ENCODE peak calls at places on chromosomes 16 and 17, in six cellular contexts. P is epithelial cell of prostate; A is pancreas; T is effector memory CD4-positive, alpha-beta T cell; B is transverse colon; E is left lung. S is an unnamed sample.

GRCh38 chr16:84294196-84295142 is at the start of gene WFDC1:
- DNase-seq in P (no peak), A (no peak), T (no peak), B (no peak), E (no peak), S (no peak)

GRCh38 chr16:3718628-3719027 is 1.3 kb upstream of the TRAP1 start:
- DNase-seq in P (no peak), A (no peak), T (no peak), B (no peak), E (no peak), S (no peak)

GRCh38 chr16:87527055-87527724 is 34.4 kb upstream of the ZCCHC14 start:
- DNase-seq in P (no peak), A (no peak), T (no peak), B (no peak), E (no peak), S (no peak)

GRCh38 chr16:82043680-82044584 is 8.9 kb downstream of the HSD17B2 start:
- DNase-seq in P (no peak), A (no peak), T (no peak), B (no peak), E (no peak), S (peak; percentile 99)

GRCh38 chr17:40301315-40301714 is 7.7 kb upstream of the RARA start:
- DNase-seq in P (no peak), A (no peak), T (no peak), B (peak; percentile 43), E (no peak), S (no peak)

GRCh38 chr16:11402745-11403533 is 57.7 kb downstream of the RMI2 start:
- DNase-seq in P (no peak), A (no peak), T (no peak), B (no peak), E (no peak), S (no peak)

GRCh38 chr17:61504697-61505096 is 52.5 kb downstream of the TBX4 start:
- DNase-seq in P (no peak), A (no peak), T (no peak), B (no peak), E (no peak), S (peak; percentile 96)

GRCh38 chr16:53530046-53530445 is 27.0 kb upstream of the AKTIP start:
- DNase-seq in P (no peak), A (no peak), T (no peak), B (no peak), E (no peak), S (no peak)

GRCh38 chr17:29352146-29352545 is 38.0 kb upstream of the TAOK1 start:
- DNase-seq in P (no peak), A (no peak), T (no peak), B (no peak), E (no peak), S (no peak)

GRCh38 chr17:6506679-6507231 is 49.6 kb downstream of the PITPNM3 start:
- DNase-seq in P (peak; percentile 66), A (no peak), T (no peak), B (peak; percentile 82), E (peak; percentile 75), S (peak; percentile 29)

GRCh38 chr17:58242171-58242784 is 3.9 kb downstream of the LPO start:
- DNase-seq in P (no peak), A (no peak), T (no peak), B (no peak), E (no peak), S (no peak)

GRCh38 chr17:14776791-14777190 is 475.9 kb downstream of the HS3ST3B1 start:
- DNase-seq in P (peak; percentile 97), A (no peak), T (no peak), B (no peak), E (no peak), S (no peak)

GRCh38 chr17:3554440-3554839 is 3.2 kb downstream of the TRPV3 start:
- DNase-seq in P (no peak), A (no peak), T (no peak), B (no peak), E (no peak), S (no peak)

GRCh38 chr16:200388-200787 is 20.1 kb downstream of the HBQ1 start:
- DNase-seq in P (no peak), A (no peak), T (no peak), B (no peak), E (no peak), S (peak; percentile 77)

GRCh38 chr17:78144146-78144719 is 2.0 kb upstream of the C17orf99 start:
- DNase-seq in P (no peak), A (peak; percentile 84), T (no peak), B (peak; percentile 87), E (peak; percentile 90), S (peak; percentile 25)

GRCh38 chr17:73841431-73842060 is 197.3 kb upstream of the SDK2 start:
- DNase-seq in P (no peak), A (no peak), T (no peak), B (peak; percentile 14), E (no peak), S (no peak)

GRCh38 chr16:54742436-54742835 is 188.2 kb upstream of the IRX5 start:
- DNase-seq in P (no peak), A (no peak), T (no peak), B (no peak), E (no peak), S (no peak)

GRCh38 chr16:49366669-49367068 is 6.9 kb upstream of the C16orf78 start:
- DNase-seq in P (no peak), A (no peak), T (no peak), B (no peak), E (no peak), S (no peak)

GRCh38 chr17:35076874-35077273 is 13.4 kb upstream of the RFFL start:
- DNase-seq in P (no peak), A (no peak), T (no peak), B (no peak), E (no peak), S (no peak)

GRCh38 chr16:9489823-9490467 is 398.5 kb downstream of the HAPSTR1 start:
- DNase-seq in P (no peak), A (peak; percentile 17), T (no peak), B (peak; percentile 36), E (no peak), S (no peak)

GRCh38 chr16:58411736-58412614 is 19.7 kb downstream of the GINS3 start:
- DNase-seq in P (no peak), A (no peak), T (no peak), B (no peak), E (no peak), S (no peak)

GRCh38 chr16:82031116-82032084 is 3.7 kb upstream of the HSD17B2 start:
- DNase-seq in P (no peak), A (no peak), T (no peak), B (no peak), E (no peak), S (peak; percentile 58)

GRCh38 chr17:51133365-51133764 is 12.7 kb upstream of the SPAG9 start:
- DNase-seq in P (no peak), A (no peak), T (no peak), B (no peak), E (no peak), S (no peak)
- H3K27ac ChIP-seq in P (no peak overlapping the region), A (no peak overlapping the region), T (no peak overlapping the region), B (peak overlapping the region; percentile 35), E (no peak overlapping the region), S (no peak overlapping the region)

DNA sequence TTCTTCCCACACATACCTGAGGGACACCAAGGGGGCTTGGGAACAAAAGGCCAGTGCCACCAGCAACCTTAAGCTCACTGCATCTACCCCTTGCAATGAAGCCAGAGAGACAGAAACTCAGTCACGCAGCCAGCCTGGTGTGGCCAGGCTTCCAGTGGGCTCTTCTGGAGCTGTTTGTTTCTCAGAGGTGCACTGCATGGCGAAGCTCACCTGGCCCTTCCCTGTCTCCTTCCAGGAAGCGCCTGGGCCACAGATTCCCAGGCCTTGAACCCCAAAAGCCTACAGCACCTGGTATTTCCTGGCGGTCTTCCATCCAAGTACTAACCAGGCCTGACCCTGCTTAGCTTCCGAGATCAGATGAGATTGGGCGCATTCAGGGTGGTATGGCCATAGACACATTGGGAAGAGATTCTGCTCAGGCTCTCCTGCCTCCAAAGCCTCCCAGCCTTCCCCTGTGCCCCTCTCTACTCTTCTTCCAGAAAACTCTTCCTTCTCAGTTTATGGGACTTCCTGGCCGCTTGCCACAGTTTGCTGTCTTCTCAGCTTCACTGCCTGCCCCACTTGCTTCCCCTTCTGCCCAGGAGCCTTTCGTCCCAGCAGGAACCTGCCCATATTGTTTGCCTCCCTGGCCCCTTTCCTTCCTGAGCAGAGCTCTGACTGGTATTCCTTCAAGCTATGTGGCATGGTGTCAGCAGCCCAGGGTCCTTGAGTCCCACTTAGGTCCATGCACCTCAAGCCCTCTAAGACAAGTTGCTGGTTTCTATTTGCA is 1.6 kb downstream of the CISD3 start:
- DNase-seq in P (no peak), A (peak; percentile 38), T (no peak), B (peak; percentile 58), E (peak; percentile 59), S (no peak)
- H3K27ac ChIP-seq in P (no peak overlapping the region), A (peak overlapping the region; percentile 83), T (peak overlapping the region; percentile 9), B (peak overlapping the region; percentile 94), E (no peak overlapping the region), S (no peak overlapping the region)

GRCh38 chr17:75722076-75722475 is 817 bp downstream of the ITGB4 start:
- DNase-seq in P (no peak), A (no peak), T (no peak), B (peak; percentile 71), E (no peak), S (no peak)

GRCh38 chr17:75723201-75723930 is 2.1 kb downstream of the ITGB4 start:
- DNase-seq in P (peak; percentile 34), A (no peak), T (no peak), B (peak; percentile 91), E (no peak), S (no peak)

GRCh38 chr17:75725504-75725903 is 4.2 kb downstream of the ITGB4 start:
- DNase-seq in P (no peak), A (no peak), T (no peak), B (no peak), E (no peak), S (no peak)

GRCh38 chr17:75722542-75723095 is 1.4 kb downstream of the ITGB4 start:
- DNase-seq in P (no peak), A (no peak), T (no peak), B (no peak), E (no peak), S (no peak)

DNA sequence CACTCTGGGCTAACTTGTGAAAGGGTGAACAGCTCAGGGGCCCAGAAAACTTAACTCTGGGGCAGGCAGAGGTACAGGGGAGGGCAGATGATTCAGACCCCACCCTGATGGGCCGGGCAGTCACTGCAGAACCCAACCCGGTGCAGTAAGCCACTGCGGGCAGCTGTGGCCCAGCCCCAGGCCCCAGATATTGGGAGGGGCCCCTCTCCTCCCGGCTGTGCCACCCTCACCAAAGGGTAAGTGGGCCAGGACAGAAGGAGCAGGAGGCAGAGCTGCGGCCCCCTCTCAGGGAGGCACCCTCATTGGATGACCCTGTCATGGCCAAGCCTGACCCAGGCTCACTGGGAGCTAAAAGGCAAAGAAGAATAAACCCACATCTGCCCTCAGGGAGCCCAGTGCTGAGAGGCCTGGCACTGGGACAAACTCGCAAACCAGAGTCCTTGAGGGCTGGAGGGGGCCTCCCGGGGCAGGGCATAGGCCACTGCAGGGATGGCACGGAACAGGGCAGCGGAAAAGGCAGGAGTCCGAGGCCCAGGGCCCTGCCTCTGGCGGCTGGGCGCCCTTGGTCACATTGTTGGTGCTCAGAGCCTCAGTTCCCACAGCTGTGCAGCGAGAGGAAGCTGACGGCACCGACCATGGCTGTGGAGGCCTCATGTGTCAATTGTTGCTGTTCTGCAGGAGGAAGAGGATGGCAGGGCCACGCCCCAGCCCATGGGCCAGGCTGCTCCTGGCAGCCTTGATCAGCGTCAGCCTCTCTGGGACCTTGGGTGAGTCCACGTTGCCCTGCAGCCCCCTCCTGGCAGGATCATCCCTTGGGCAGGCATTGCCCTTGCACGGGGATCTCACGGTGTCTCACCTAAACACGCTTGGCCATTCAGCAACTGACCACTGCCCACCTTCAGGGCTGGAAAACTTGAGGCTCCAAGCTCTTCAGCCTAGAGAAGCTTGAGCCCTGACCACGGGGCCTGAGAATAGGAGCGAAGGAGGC is 3.1 kb downstream of the ITGB4 start:
- DNase-seq in P (no peak), A (no peak), T (no peak), B (peak; percentile 30), E (no peak), S (no peak)
- H3K27ac ChIP-seq in P (peak overlapping the region; percentile 98), A (no peak overlapping the region), T (no peak overlapping the region), B (peak overlapping the region; percentile 88), E (no peak overlapping the region), S (no peak overlapping the region)

GRCh38 chr17:703081-703875 is 11.4 kb downstream of the VPS53 start:
- DNase-seq in P (no peak), A (no peak), T (no peak), B (no peak), E (no peak), S (no peak)
- H3K27ac ChIP-seq in P (no peak overlapping the region), A (no peak overlapping the region), T (no peak overlapping the region), B (no peak overlapping the region), E (peak overlapping the region; percentile 36), S (no peak overlapping the region)